ENCODE peak calls at places on chromosome 13, in five cellular contexts. E is ovary, Y is A549, F is SK-N-SH, P is stomach. R is an unnamed sample.

GRCh38 chr13:48234652-48235099 is 1.7 kb downstream of the ITM2B start:
- DNase-seq in E (no peak), F (no peak), Y (no peak), P (no peak), R (no peak)

GRCh38 chr13:102901615-102902305 is 55.9 kb downstream of the ERCC5 start:
- DNase-seq in Y (no peak), E (no peak), F (no peak), P (no peak), R (no peak)

GRCh38 chr13:25977216-25977615 is 74.6 kb downstream of the SHISA2 start:
- DNase-seq in P (no peak), F (no peak), Y (no peak), E (no peak), R (no peak)

GRCh38 chr13:28045861-28046260 is 54.5 kb downstream of the FLT3 start:
- DNase-seq in Y (no peak), P (no peak), E (no peak), F (no peak), R (no peak)

GRCh38 chr13:98413796-98414195 is 163.1 kb downstream of the STK24 start:
- DNase-seq in Y (no peak), F (no peak), P (no peak), E (no peak), R (no peak)

GRCh38 chr13:30832377-30832776 is 73.7 kb upstream of the MEDAG start:
- DNase-seq in F (no peak), E (no peak), P (no peak), Y (no peak), R (peak)

GRCh38 chr13:33169273-33169980 is 116.1 kb downstream of the STARD13 start:
- DNase-seq in E (no peak), P (no peak), Y (no peak), F (no peak), R (no peak)

GRCh38 chr13:98285317-98285716 is 108.2 kb upstream of the RNF113B start:
- DNase-seq in F (peak), P (no peak), E (no peak), Y (no peak), R (no peak)

GRCh38 chr13:106599875-106600797 is 32.2 kb upstream of the ARGLU1 start:
- DNase-seq in P (no peak), F (no peak), Y (no peak), E (no peak), R (no peak)

GRCh38 chr13:20106751-20107150 is 54.1 kb downstream of the GJA3 start:
- DNase-seq in F (peak), Y (no peak), P (no peak), E (no peak), R (no peak)

GRCh38 chr13:113730831-113731191 is 28.2 kb upstream of the TMEM255B start:
- DNase-seq in E (no peak), Y (no peak), F (no peak), P (no peak), R (no peak)

GRCh38 chr13:79060216-79060615 is 345.8 kb downstream of the RBM26 start:
- DNase-seq in F (no peak), E (no peak), P (no peak), Y (no peak), R (no peak)

GRCh38 chr13:28716511-28716910 is 2.3 kb downstream of the SLC46A3 start:
- DNase-seq in E (no peak), P (no peak), Y (no peak), F (no peak), R (peak)

GRCh38 chr13:27334774-27335490 is 64.3 kb downstream of the RASL11A start:
- DNase-seq in F (no peak), P (no peak), E (no peak), Y (no peak), R (no peak)

GRCh38 chr13:64925284-64925683 is 2304.9 kb downstream of the PCDH9 start:
- DNase-seq in P (no peak), Y (no peak), E (no peak), F (no peak), R (no peak)

GRCh38 chr13:46182491-46182877 is 507 bp upstream of the LCP1 start:
- DNase-seq in Y (no peak), F (no peak), P (no peak), E (no peak), R (no peak)

GRCh38 chr13:114097893-114098688 is 34.3 kb downstream of the RASA3 start:
- DNase-seq in E (no peak), F (peak), P (no peak), Y (no peak), R (peak)

GRCh38 chr13:98941536-98941935 is 36.3 kb downstream of the DOCK9 start:
- DNase-seq in F (no peak), Y (no peak), E (no peak), P (no peak), R (no peak)

GRCh38 chr13:21348771-21349170 is 110.3 kb downstream of the ZDHHC20 start:
- DNase-seq in P (no peak), E (no peak), Y (no peak), F (no peak), R (no peak)

GRCh38 chr13:51252954-51253531 is 30.8 kb downstream of the FAM124A start:
- DNase-seq in P (no peak), F (no peak), E (no peak), Y (no peak), R (no peak)

GRCh38 chr13:113350065-113350937 is 13.6 kb downstream of the GRTP1 start:
- DNase-seq in Y (no peak), P (no peak), F (no peak), E (no peak), R (no peak)

GRCh38 chr13:112852808-112853207 is 116.2 kb upstream of the MCF2L start:
- DNase-seq in E (no peak), F (no peak), P (no peak), Y (no peak), R (no peak)

GRCh38 chr13:45773944-45774343 is 71.8 kb downstream of the CBY2 start:
- DNase-seq in F (no peak), E (no peak), Y (no peak), P (no peak), R (no peak)

GRCh38 chr13:113742000-113742441 is 17.0 kb upstream of the TMEM255B start:
- DNase-seq in E (no peak), F (peak), P (peak), Y (no peak), R (peak)

GRCh38 chr13:101695870-101696516 is 243.5 kb downstream of the ITGBL1 start:
- DNase-seq in E (no peak), F (no peak), Y (no peak), P (no peak), R (no peak)

GRCh38 chr13:106376411-106377112 is 158.9 kb downstream of the EFNB2 start:
- DNase-seq in E (no peak), Y (peak), P (peak), F (no peak), R (no peak)

GRCh38 chr13:20721454-20722357 is 18.2 kb downstream of the IL17D start:
- DNase-seq in E (no peak), P (peak), F (peak), Y (no peak), R (peak)

GRCh38 chr13:36998624-36999041 is 507 bp downstream of the ALG5 start:
- DNase-seq in F (peak), E (peak), P (no peak), Y (no peak), R (peak)

GRCh38 chr13:85313761-85314503 is 485.3 kb downstream of the SLITRK6 start:
- DNase-seq in P (no peak), E (no peak), Y (peak), F (peak), R (no peak)

GRCh38 chr13:51291341-51291740 is 48.1 kb upstream of the SERPINE3 start:
- DNase-seq in P (no peak), E (no peak), Y (no peak), F (no peak), R (no peak)

GRCh38 chr13:27971236-27971645 is 2.1 kb upstream of the CDX2 start:
- DNase-seq in F (peak), Y (no peak), E (no peak), P (peak), R (peak)

GRCh38 chr13:65600702-65601101 is 1629.4 kb downstream of the PCDH9 start:
- DNase-seq in E (no peak), P (no peak), Y (no peak), F (no peak), R (no peak)

GRCh38 chr13:41746259-41746658 is 214.7 kb downstream of the VWA8 start:
- DNase-seq in F (no peak), E (no peak), P (no peak), Y (no peak), R (no peak)

GRCh38 chr13:114319441-114319871 is 5.2 kb downstream of the CHAMP1 start:
- DNase-seq in Y (no peak), E (no peak), F (no peak), P (no peak), R (no peak)

GRCh38 chr13:100314132-100314910 is 225.4 kb downstream of the PCCA start:
- DNase-seq in P (no peak), Y (no peak), E (no peak), F (no peak), R (no peak)

GRCh38 chr13:108527849-108528248 is 101.6 kb upstream of the MYO16 start:
- DNase-seq in P (no peak), F (no peak), Y (no peak), E (no peak), R (no peak)
- TF ChIP-seq EP300 in P (no peak), F (no peak), Y (no peak), E (no peak), R (no peak)

DNA sequence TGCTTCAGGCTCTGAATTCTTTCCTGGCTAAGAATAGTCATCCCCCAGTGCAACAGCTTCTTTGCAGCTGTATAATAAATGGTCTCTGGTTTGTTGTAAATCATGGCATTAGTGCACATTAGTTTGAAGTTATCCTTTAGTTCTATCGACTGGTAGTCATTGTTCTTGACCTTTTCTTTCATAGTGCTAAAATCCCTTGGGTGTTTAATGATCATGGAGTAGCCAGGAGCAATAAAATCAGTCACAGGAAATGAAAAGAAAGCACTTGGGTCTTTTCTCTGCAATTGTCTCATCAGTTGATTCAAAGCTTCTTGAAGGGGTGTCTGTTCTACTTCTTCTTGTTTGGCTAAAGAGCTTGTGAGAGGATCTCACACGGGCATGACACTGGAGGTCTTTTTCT is 46.2 kb upstream of the SOX21 start:
- DNase-seq in E (no peak), P (no peak), F (no peak), Y (no peak), R (no peak)
- H3K4me3 ChIP-seq in E (no peak), P (no peak), F (no peak), Y (no peak), R (no peak)

DNA sequence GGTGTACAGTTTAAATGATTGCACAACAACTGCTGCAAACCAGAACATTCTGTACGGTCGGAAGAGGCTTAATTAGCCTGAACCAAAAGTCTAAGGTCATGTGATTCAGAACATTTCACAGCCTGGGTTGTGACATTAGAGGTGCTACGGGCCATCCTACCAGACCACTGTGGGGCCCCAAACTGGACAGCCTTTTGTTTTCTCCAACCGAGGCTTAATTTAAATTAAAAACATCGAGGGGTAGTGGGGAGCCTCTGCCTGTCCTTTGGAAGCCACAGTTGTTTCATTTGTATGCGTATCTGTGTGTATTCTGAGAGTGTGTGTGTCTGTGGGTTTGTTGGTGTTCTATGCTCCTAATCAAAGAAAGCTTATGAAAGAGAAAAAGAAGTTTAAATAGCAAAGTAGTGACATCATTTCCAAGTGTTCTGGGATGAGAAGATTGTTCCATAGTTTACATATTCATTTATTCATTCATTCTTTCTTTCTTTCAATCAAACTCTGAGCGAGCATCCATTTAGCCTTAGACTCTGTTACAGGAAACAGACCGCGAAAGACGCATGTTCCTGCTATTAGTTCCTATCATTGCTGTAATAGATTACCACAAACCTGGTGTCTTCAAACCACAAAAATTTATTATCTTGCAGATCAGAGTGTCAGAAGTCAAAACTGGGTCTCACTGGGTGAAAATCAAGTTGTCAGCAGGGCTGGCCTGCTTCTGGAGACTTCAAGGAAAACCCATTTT is 444.8 kb downstream of the FOXO1 start:
- DNase-seq in E (no peak), P (no peak), F (no peak), Y (no peak), R (peak)
- TF ChIP-seq EP300 in E (peak), P (peak), F (no peak), Y (no peak), R (peak)

GRCh38 chr13:110310541-110311491 is 3.7 kb downstream of the COL4A2 start:
- DNase-seq in F (no peak), P (no peak), Y (no peak), E (peak), R (no peak)
- H3K4me3 ChIP-seq in F (no peak), P (peak), Y (no peak), E (no peak), R (no peak)

GRCh38 chr13:76029088-76029487 is 393.0 kb downstream of the LMO7 start:
- DNase-seq in Y (no peak), P (no peak), F (no peak), E (no peak), R (no peak)
- TF ChIP-seq EP300 in Y (no peak), P (no peak), F (no peak), E (no peak), R (no peak)

R was measured in transverse colon.